ENCODE peak calls at places on chromosomes 5 and 9, in ten cellular contexts. M is epithelial cell of proximal tubule, P is fibroblast of mammary gland, N is retinal pigment epithelial cell, W is upper lobe of right lung, F is pancreas, B is left ventricle myocardium inferior, J is uterus, U is neural progenitor cell, L is transverse colon. T is an unnamed sample.

GRCh38 chr5:160959804-160960203 is 107.8 kb upstream of the ATP10B start:
- DNase-seq in M (peak), P (peak), N (peak), W (peak), F (peak), B (no peak), J (no peak), U (no peak), L (peak), T (no peak)

GRCh38 chr5:58064799-58065198 is 395.1 kb downstream of the PLK2 start:
- DNase-seq in M (no peak), P (peak), N (no peak), W (no peak), F (no peak), B (no peak), J (no peak), U (no peak), L (no peak), T (no peak)

GRCh38 chr9:93810028-93810971 is 144.9 kb downstream of the BARX1 start:
- DNase-seq in M (no peak), P (no peak), N (no peak), W (peak), F (no peak), B (no peak), J (no peak), U (peak), L (no peak), T (peak)

GRCh38 chr5:140855772-140856674 is at the start of gene PCDHA10:
- DNase-seq in M (no peak), P (peak), N (no peak), W (no peak), F (no peak), B (no peak), J (no peak), U (peak), L (no peak), T (no peak)

GRCh38 chr5:32190094-32190493 is 16.0 kb upstream of the GOLPH3 start:
- DNase-seq in M (no peak), P (peak), N (no peak), W (no peak), F (no peak), B (peak), J (peak), U (no peak), L (no peak), T (no peak)

GRCh38 chr5:160287378-160288051 is 24.8 kb downstream of the CCNJL start:
- DNase-seq in M (no peak), P (no peak), N (peak), W (peak), F (peak), B (peak), J (peak), U (peak), L (peak), T (peak)

GRCh38 chr9:132163876-132164603 is 2.2 kb downstream of the NTNG2 start:
- DNase-seq in M (no peak), P (no peak), N (no peak), W (no peak), F (no peak), B (no peak), J (no peak), U (peak), L (no peak), T (peak)

GRCh38 chr5:81924467-81924866 is 47.4 kb upstream of the ATG10 start:
- DNase-seq in M (no peak), P (no peak), N (no peak), W (no peak), F (no peak), B (peak), J (no peak), U (peak), L (no peak), T (no peak)

GRCh38 chr9:124290053-124290581 is 32.4 kb downstream of the NEK6 start:
- DNase-seq in M (no peak), P (no peak), N (no peak), W (no peak), F (peak), B (no peak), J (no peak), U (no peak), L (peak), T (no peak)

GRCh38 chr9:93726147-93726546 is 149.8 kb downstream of the PHF2 start:
- DNase-seq in M (no peak), P (no peak), N (no peak), W (no peak), F (no peak), B (no peak), J (no peak), U (no peak), L (no peak), T (no peak)

GRCh38 chr5:42168091-42168670 is 243.1 kb downstream of the FBXO4 start:
- DNase-seq in M (no peak), P (no peak), N (no peak), W (no peak), F (no peak), B (no peak), J (no peak), U (no peak), L (no peak), T (no peak)

GRCh38 chr5:122924203-122924602 is 78.8 kb downstream of the SNX24 start:
- DNase-seq in M (no peak), P (peak), N (no peak), W (no peak), F (no peak), B (no peak), J (no peak), U (no peak), L (no peak), T (no peak)

GRCh38 chr9:23887781-23888180 is 61.7 kb upstream of the ELAVL2 start:
- DNase-seq in M (no peak), P (no peak), N (peak), W (no peak), F (no peak), B (no peak), J (no peak), U (peak), L (no peak), T (no peak)

GRCh38 chr9:10048994-10049393 is 563.8 kb downstream of the PTPRD start:
- DNase-seq in M (no peak), P (no peak), N (no peak), W (no peak), F (no peak), B (no peak), J (no peak), U (no peak), L (no peak), T (no peak)

GRCh38 chr5:141845371-141845821 is 32.8 kb downstream of the PCDH1 start:
- DNase-seq in M (no peak), P (no peak), N (no peak), W (no peak), F (no peak), B (no peak), J (no peak), U (peak), L (no peak), T (no peak)

GRCh38 chr5:124570285-124571035 is 176.0 kb downstream of the ZNF608 start:
- DNase-seq in M (no peak), P (no peak), N (no peak), W (no peak), F (no peak), B (no peak), J (no peak), U (no peak), L (no peak), T (no peak)

GRCh38 chr9:85038824-85039540 is 369.5 kb downstream of the NTRK2 start:
- DNase-seq in M (peak), P (no peak), N (no peak), W (no peak), F (no peak), B (no peak), J (no peak), U (no peak), L (no peak), T (no peak)

GRCh38 chr9:113463418-113464285 is at the start of gene RGS3:
- DNase-seq in M (peak), P (no peak), N (no peak), W (peak), F (peak), B (peak), J (no peak), U (peak), L (peak), T (peak)

GRCh38 chr9:99919930-99920329 is 13.5 kb downstream of the STX17 start:
- DNase-seq in M (no peak), P (no peak), N (no peak), W (no peak), F (no peak), B (no peak), J (no peak), U (no peak), L (no peak), T (no peak)

GRCh38 chr5:154141686-154142300 is 48.7 kb upstream of the GALNT10 start:
- DNase-seq in M (no peak), P (no peak), N (peak), W (no peak), F (no peak), B (no peak), J (peak), U (peak), L (no peak), T (no peak)

GRCh38 chr9:137802021-137802420 is 75.6 kb upstream of the CACNA1B start:
- DNase-seq in M (no peak), P (no peak), N (no peak), W (no peak), F (no peak), B (no peak), J (no peak), U (no peak), L (no peak), T (no peak)

GRCh38 chr5:113061851-113062631 is 85.4 kb downstream of the DCP2 start:
- DNase-seq in M (no peak), P (peak), N (no peak), W (no peak), F (no peak), B (no peak), J (no peak), U (no peak), L (no peak), T (no peak)

GRCh38 chr5:159310492-159310891 is 19.8 kb downstream of the IL12B start:
- DNase-seq in M (no peak), P (no peak), N (no peak), W (peak), F (no peak), B (no peak), J (no peak), U (peak), L (peak), T (peak)

GRCh38 chr9:14899815-14900193 is 10.4 kb downstream of the FREM1 start:
- DNase-seq in M (no peak), P (no peak), N (no peak), W (no peak), F (no peak), B (no peak), J (peak), U (no peak), L (no peak), T (no peak)

GRCh38 chr5:61881821-61882220 is 424.2 kb upstream of the KIF2A start:
- DNase-seq in M (peak), P (peak), N (peak), W (no peak), F (no peak), B (no peak), J (no peak), U (no peak), L (no peak), T (no peak)

GRCh38 chr9:31243386-31243785 is 1141.1 kb upstream of the ACO1 start:
- DNase-seq in M (no peak), P (no peak), N (peak), W (no peak), F (no peak), B (no peak), J (no peak), U (peak), L (no peak), T (no peak)

GRCh38 chr5:158380661-158381060 is 521.7 kb upstream of the CLINT1 start:
- DNase-seq in M (no peak), P (no peak), N (no peak), W (no peak), F (no peak), B (no peak), J (no peak), U (no peak), L (no peak), T (no peak)

GRCh38 chr5:8843766-8844165 is 702.1 kb downstream of the SEMA5A start:
- DNase-seq in M (no peak), P (peak), N (no peak), W (no peak), F (no peak), B (peak), J (no peak), U (peak), L (no peak), T (peak)

GRCh38 chr9:109640232-109641078 is 139.5 kb upstream of the PALM2AKAP2 start:
- DNase-seq in M (no peak), P (no peak), N (no peak), W (peak), F (peak), B (peak), J (peak), U (peak), L (peak), T (peak)

GRCh38 chr9:36729902-36730301 is 157.2 kb downstream of the MELK start:
- DNase-seq in M (no peak), P (peak), N (no peak), W (no peak), F (no peak), B (no peak), J (no peak), U (no peak), L (no peak), T (no peak)

GRCh38 chr9:2623046-2623865 is 1.7 kb downstream of the VLDLR start:
- DNase-seq in M (peak), P (peak), N (no peak), W (peak), F (peak), B (peak), J (peak), U (peak), L (peak), T (peak)

GRCh38 chr9:77712533-77713130 is 64.5 kb upstream of the GNA14 start:
- DNase-seq in M (peak), P (peak), N (peak), W (no peak), F (no peak), B (no peak), J (no peak), U (no peak), L (no peak), T (no peak)

GRCh38 chr5:184461-184860 is 6.8 kb upstream of the LRRC14B start:
- DNase-seq in M (no peak), P (no peak), N (no peak), W (no peak), F (no peak), B (no peak), J (no peak), U (no peak), L (no peak), T (no peak)

GRCh38 chr5:2755811-2756210 is 4.3 kb upstream of the IRX2 start:
- DNase-seq in M (no peak), P (no peak), N (no peak), W (no peak), F (no peak), B (no peak), J (no peak), U (peak), L (no peak), T (no peak)

GRCh38 chr9:95980262-95981125 is 105.0 kb downstream of the ERCC6L2 start:
- DNase-seq in M (no peak), P (peak), N (no peak), W (no peak), F (no peak), B (no peak), J (no peak), U (no peak), L (no peak), T (no peak)

GRCh38 chr5:318341-318897 is 3.1 kb upstream of the AHRR start:
- DNase-seq in M (peak), P (no peak), N (no peak), W (peak), F (no peak), B (no peak), J (no peak), U (no peak), L (no peak), T (no peak)

GRCh38 chr5:139651502-139651862 is 3.3 kb downstream of the CXXC5 start:
- DNase-seq in M (no peak), P (peak), N (no peak), W (no peak), F (no peak), B (peak), J (no peak), U (peak), L (no peak), T (peak)

GRCh38 chr9:135220601-135221575 is 133.4 kb downstream of the OLFM1 start:
- DNase-seq in M (no peak), P (no peak), N (no peak), W (peak), F (no peak), B (no peak), J (no peak), U (no peak), L (peak), T (no peak)

GRCh38 chr5:121378559-121379359 is 472.9 kb upstream of the FTMT start:
- DNase-seq in M (no peak), P (no peak), N (no peak), W (no peak), F (no peak), B (no peak), J (no peak), U (no peak), L (no peak), T (no peak)

GRCh38 chr5:80754900-80755299 is 100.1 kb upstream of the DHFR start:
- DNase-seq in M (no peak), P (peak), N (no peak), W (no peak), F (no peak), B (no peak), J (no peak), U (peak), L (peak), T (no peak)
- H3K4me3 ChIP-seq in M (no peak), P (no peak), N (no peak), W (no peak), F (no peak), B (no peak), J (no peak), U (peak), L (no peak), T (no peak)

GRCh38 chr9:127765418-127765817 is 13.0 kb downstream of the SH2D3C start:
- DNase-seq in M (no peak), P (no peak), N (no peak), W (no peak), F (no peak), B (no peak), J (no peak), U (no peak), L (no peak), T (no peak)

GRCh38 chr9:127761061-127761460 is 17.4 kb downstream of the SH2D3C start:
- DNase-seq in M (no peak), P (no peak), N (no peak), W (no peak), F (no peak), B (no peak), J (no peak), U (no peak), L (no peak), T (no peak)

GRCh38 chr9:127762111-127762676 is 16.3 kb downstream of the SH2D3C start:
- DNase-seq in M (no peak), P (no peak), N (no peak), W (peak), F (no peak), B (peak), J (no peak), U (no peak), L (no peak), T (peak)

GRCh38 chr9:127761491-127761904 is 17.0 kb downstream of the SH2D3C start:
- DNase-seq in M (no peak), P (no peak), N (no peak), W (no peak), F (no peak), B (no peak), J (no peak), U (peak), L (no peak), T (no peak)

DNA sequence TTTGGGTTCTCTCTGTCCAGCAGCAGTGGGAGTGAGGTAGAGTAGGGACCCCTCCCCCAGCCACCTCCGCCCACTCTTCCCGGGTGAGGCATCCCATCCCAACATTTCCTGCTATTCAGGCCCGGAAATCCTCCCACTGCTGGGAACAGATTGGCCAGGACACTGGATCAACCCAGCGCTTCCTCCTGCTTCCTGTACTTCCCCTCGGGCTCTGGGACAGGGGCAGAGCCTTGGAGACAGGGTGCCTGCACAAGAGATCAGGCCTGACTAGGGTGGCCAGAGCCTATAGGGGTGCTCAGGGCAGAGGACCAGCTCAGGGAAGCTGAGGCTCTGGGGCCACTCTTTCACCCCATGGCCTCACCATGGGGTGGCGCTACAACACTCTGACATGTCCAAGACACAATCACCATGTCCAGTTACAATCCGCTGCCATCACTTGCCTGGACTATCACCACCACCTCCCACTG is 14.5 kb downstream of the SH2D3C start:
- DNase-seq in M (no peak), P (peak), N (no peak), W (peak), F (no peak), B (peak), J (no peak), U (peak), L (peak), T (no peak)
- TF ChIP-seq CTCF in M (peak), P (peak), N (peak), W (peak), F (no peak), B (peak), J (peak), U (peak), L (peak), T (peak)

DNA sequence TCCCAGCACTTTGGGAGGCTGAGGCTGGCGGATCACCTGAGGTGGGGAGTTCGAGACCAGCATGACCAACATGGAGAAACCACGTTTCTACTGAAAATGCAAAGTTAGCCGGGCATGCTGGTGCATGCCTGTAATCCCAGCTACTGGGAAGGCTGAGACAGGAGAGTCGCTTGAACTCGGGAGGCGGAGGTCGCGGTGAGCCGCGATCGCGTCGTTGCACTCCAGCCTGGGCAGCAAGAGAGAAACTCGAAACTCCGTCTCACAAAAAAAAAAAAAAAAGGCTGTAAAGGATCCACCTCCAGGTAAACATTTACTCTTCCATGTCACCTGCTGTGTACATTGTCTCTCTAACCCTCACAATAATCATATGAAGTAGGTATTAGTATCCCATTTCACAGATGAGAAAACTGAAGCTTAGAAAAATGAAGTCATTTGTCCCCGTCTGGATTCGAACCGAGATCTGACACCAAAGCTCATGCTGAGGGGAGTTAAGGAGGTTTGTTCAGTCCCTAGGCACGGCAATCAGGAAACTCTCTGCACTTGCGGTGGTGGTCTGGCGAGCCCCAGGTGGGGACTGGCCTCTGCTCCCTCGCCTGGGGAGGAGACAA is 494 bp upstream of the DOCK2 start:
- DNase-seq in M (no peak), P (no peak), N (no peak), W (no peak), F (no peak), B (no peak), J (no peak), U (no peak), L (no peak), T (no peak)
- H3K4me3 ChIP-seq in M (peak), P (peak), N (peak), W (peak), F (no peak), B (peak), J (no peak), U (peak), L (peak), T (peak)

DNA sequence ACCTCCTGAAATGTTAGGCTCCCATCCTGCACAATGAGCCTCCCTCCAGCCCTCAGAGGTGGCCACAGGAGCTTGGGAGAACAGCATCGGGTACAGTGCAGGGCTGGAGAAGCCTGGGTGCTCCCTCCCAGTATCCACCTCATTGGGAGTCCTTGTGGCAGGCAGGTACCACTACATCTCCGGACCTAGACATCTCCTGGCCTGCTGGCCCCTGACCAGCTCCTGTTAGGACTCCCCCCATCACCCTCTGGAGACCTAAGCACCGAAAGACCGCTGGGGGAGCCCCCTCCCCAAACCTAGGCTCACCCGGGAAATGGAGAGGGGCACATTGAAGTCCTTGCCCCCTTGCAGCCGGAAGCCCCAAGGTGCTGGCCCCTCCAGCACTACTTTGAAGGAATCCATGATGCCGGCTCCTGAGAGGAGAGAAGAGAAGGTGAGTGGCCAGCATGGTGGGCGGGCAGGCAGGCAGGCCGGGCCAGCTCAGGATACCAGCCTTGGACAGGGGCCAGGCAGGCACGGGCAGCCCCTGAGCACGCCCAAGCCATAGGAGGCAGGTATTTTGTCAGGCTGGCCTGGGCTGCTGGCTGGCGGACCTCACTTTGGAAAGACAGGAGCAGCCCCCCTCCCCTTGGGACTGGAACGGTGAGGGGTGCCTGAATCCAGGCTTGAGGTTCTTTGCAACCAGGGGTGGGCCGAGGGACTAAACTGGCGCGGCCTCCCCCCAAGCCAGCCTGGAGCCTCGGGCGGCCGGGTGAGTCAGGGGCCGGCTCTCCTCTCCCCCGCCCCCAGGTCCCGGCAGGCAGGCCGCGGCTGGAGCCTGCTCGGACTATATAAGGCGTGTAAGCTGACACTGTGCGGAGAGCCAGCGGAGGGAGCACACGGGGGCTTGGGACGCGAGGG is 1.0 kb downstream of the PDLIM7 start:
- DNase-seq in M (no peak), P (peak), N (peak), W (peak), F (peak), B (peak), J (peak), U (peak), L (peak), T (peak)
- TF ChIP-seq CTCF in M (peak), P (peak), N (peak), W (peak), F (no peak), B (peak), J (peak), U (peak), L (peak), T (peak)

T was measured in left lung.